ENCODE peak calls at places on chromosomes 13 and 19, in five cellular contexts. One of them, this sample, is unnamed.

GRCh38 chr13:41515491-41516139 is 58.3 kb downstream of the RGCC start:
- DNase-seq in thoracic aorta: no peak
- DNase-seq in IMR-90: no peak
- DNase-seq in stomach: no peak
- DNase-seq in cardiac muscle cell: no peak
- DNase-seq in this sample: no peak

GRCh38 chr13:52738719-52739467 is 727 bp downstream of the CNMD start:
- DNase-seq in cardiac muscle cell: peak; percentile 3
- DNase-seq in thoracic aorta: no peak
- DNase-seq in stomach: no peak
- DNase-seq in IMR-90: no peak
- DNase-seq in this sample: no peak

GRCh38 chr13:105672911-105673310 is 862.6 kb downstream of the EFNB2 start:
- DNase-seq in stomach: no peak
- DNase-seq in IMR-90: no peak
- DNase-seq in cardiac muscle cell: no peak
- DNase-seq in thoracic aorta: no peak
- DNase-seq in this sample: no peak

GRCh38 chr13:107192289-107192688 is 624.4 kb upstream of the ARGLU1 start:
- DNase-seq in cardiac muscle cell: no peak
- DNase-seq in stomach: peak; percentile 37
- DNase-seq in IMR-90: peak; percentile 43
- DNase-seq in thoracic aorta: no peak
- DNase-seq in this sample: no peak

GRCh38 chr13:45950343-45950995 is 98.9 kb upstream of the SIAH3 start:
- DNase-seq in IMR-90: peak; percentile 26
- DNase-seq in stomach: no peak
- DNase-seq in thoracic aorta: no peak
- DNase-seq in cardiac muscle cell: no peak
- DNase-seq in this sample: no peak

GRCh38 chr13:111905609-111905945 is 161.4 kb upstream of the SOX1 start:
- DNase-seq in stomach: no peak
- DNase-seq in IMR-90: no peak
- DNase-seq in cardiac muscle cell: no peak
- DNase-seq in thoracic aorta: no peak
- DNase-seq in this sample: no peak

GRCh38 chr13:101522607-101523006 is 70.1 kb downstream of the ITGBL1 start:
- DNase-seq in thoracic aorta: no peak
- DNase-seq in IMR-90: no peak
- DNase-seq in stomach: no peak
- DNase-seq in cardiac muscle cell: no peak
- DNase-seq in this sample: no peak

GRCh38 chr19:39327990-39328705 is 7.5 kb upstream of the LRFN1 start:
- DNase-seq in IMR-90: peak; percentile 53
- DNase-seq in cardiac muscle cell: peak; percentile 80
- DNase-seq in thoracic aorta: peak; percentile 60
- DNase-seq in stomach: peak; percentile 91
- DNase-seq in this sample: peak; percentile 93

GRCh38 chr13:113792821-113793717 is 34.0 kb downstream of the TMEM255B start:
- DNase-seq in thoracic aorta: no peak
- DNase-seq in IMR-90: no peak
- DNase-seq in cardiac muscle cell: no peak
- DNase-seq in stomach: no peak
- DNase-seq in this sample: no peak

GRCh38 chr19:10748195-10748923 is 30.5 kb downstream of the DNM2 start:
- DNase-seq in cardiac muscle cell: no peak
- DNase-seq in stomach: no peak
- DNase-seq in IMR-90: no peak
- DNase-seq in thoracic aorta: no peak
- DNase-seq in this sample: no peak
- H3K4me1 ChIP-seq in cardiac muscle cell: peaks cover 5% of the 10 kb centered on the region
- H3K4me1 ChIP-seq in stomach: peaks cover 91% of the 10 kb centered on the region
- H3K4me1 ChIP-seq in IMR-90: peaks cover 15% of the 10 kb centered on the region
- H3K4me1 ChIP-seq in thoracic aorta: peaks cover 25% of the 10 kb centered on the region
- H3K4me1 ChIP-seq in this sample: peaks cover 67% of the 10 kb centered on the region

GRCh38 chr19:12198136-12198535 is 35.2 kb downstream of the ZNF136 start:
- DNase-seq in stomach: no peak
- DNase-seq in cardiac muscle cell: no peak
- DNase-seq in thoracic aorta: no peak
- DNase-seq in IMR-90: no peak
- DNase-seq in this sample: no peak

GRCh38 chr19:12200020-12200419 is 37.1 kb downstream of the ZNF136 start:
- DNase-seq in thoracic aorta: no peak
- DNase-seq in IMR-90: no peak
- DNase-seq in cardiac muscle cell: no peak
- DNase-seq in stomach: no peak
- DNase-seq in this sample: no peak

GRCh38 chr19:12205296-12205695 is 42.4 kb downstream of the ZNF136 start:
- DNase-seq in thoracic aorta: no peak
- DNase-seq in cardiac muscle cell: no peak
- DNase-seq in stomach: no peak
- DNase-seq in IMR-90: no peak
- DNase-seq in this sample: no peak

GRCh38 chr19:12208221-12208620 is 45.3 kb downstream of the ZNF136 start:
- DNase-seq in stomach: no peak
- DNase-seq in cardiac muscle cell: no peak
- DNase-seq in IMR-90: no peak
- DNase-seq in thoracic aorta: no peak
- DNase-seq in this sample: no peak

DNA sequence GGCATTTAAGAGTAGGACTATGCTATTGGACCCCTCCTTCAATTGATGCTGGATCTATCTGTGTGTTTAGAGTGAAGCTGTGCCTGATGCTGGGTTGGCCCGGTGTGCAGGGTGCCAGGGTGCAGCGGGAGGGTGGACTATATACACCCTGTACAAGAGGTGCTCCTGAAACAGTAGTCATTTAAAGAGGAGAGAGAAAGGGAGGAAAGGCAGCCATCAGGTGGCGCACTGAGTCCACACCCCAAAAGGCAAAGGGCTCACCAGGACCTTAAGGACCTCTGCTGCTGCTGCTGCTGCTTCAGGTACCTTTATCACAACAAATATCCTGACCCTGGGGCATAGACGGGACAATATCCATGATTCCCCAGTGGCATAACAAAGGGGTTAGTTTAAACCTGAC is 39.4 kb downstream of the ZNF136 start:
- DNase-seq in thoracic aorta: no peak
- DNase-seq in IMR-90: no peak
- DNase-seq in cardiac muscle cell: peak; percentile 10
- DNase-seq in stomach: peak; percentile 66
- DNase-seq in this sample: peak; percentile 84
- TF ChIP-seq CTCF in thoracic aorta: no peak
- TF ChIP-seq CTCF in IMR-90: no peak
- TF ChIP-seq CTCF in cardiac muscle cell: peak; percentile 20
- TF ChIP-seq CTCF in stomach: peak; percentile 38
- TF ChIP-seq CTCF in this sample: no peak

GRCh38 chr19:14735915-14736314 is 42.4 kb downstream of the ADGRE2 start:
- DNase-seq in thoracic aorta: no peak
- DNase-seq in cardiac muscle cell: no peak
- DNase-seq in stomach: no peak
- DNase-seq in IMR-90: no peak
- DNase-seq in this sample: no peak

GRCh38 chr19:14731200-14731599 is 41.4 kb downstream of the ZNF333 start:
- DNase-seq in thoracic aorta: no peak
- DNase-seq in IMR-90: no peak
- DNase-seq in cardiac muscle cell: no peak
- DNase-seq in stomach: no peak
- DNase-seq in this sample: no peak

GRCh38 chr19:14733574-14733973 is 43.7 kb downstream of the ZNF333 start:
- DNase-seq in stomach: no peak
- DNase-seq in cardiac muscle cell: no peak
- DNase-seq in thoracic aorta: no peak
- DNase-seq in IMR-90: no peak
- DNase-seq in this sample: no peak

GRCh38 chr19:14728595-14728994 is 38.7 kb downstream of the ZNF333 start:
- DNase-seq in thoracic aorta: no peak
- DNase-seq in stomach: peak; percentile 10
- DNase-seq in IMR-90: no peak
- DNase-seq in cardiac muscle cell: no peak
- DNase-seq in this sample: no peak

GRCh38 chr19:14732510-14732909 is 42.7 kb downstream of the ZNF333 start:
- DNase-seq in IMR-90: no peak
- DNase-seq in cardiac muscle cell: no peak
- DNase-seq in thoracic aorta: no peak
- DNase-seq in stomach: no peak
- DNase-seq in this sample: no peak
- H3K4me1 ChIP-seq in IMR-90: no peaks in the 10 kb centered on the region
- H3K4me1 ChIP-seq in cardiac muscle cell: no peaks in the 10 kb centered on the region
- H3K4me1 ChIP-seq in thoracic aorta: no peaks in the 10 kb centered on the region
- H3K4me1 ChIP-seq in stomach: no peaks in the 10 kb centered on the region
- H3K4me1 ChIP-seq in this sample: no peaks in the 10 kb centered on the region

DNA sequence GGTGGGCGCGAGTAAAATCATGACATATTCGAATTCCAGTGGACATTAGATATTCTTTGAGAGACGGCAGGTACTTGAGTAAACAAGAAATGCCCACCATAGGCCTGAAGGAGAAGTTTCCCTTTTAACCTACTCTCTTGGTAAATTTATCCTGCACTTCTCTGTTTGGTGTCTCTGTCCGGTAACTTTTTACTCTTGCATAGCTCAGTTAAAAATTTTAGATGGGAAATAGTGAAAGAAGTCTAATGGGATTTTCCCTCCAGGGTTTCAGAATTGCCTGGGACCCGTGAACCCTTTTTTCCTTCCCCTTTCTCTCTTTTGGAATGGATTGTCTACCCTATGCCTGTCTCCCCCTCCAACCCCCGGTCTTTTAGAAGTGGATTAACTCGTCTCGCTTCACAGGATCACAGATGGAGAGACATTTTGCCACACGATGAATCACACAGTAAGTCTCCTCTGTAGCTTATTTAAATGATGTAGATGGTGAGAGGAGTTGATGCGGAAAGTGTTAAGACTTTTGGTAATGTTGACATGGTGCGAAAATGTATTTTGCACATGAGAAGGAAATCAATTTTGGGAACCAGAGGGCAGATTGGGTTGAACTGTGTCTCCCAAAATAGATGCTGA is 511 bp upstream of the MIPEP start:
- DNase-seq in cardiac muscle cell: no peak
- DNase-seq in IMR-90: no peak
- DNase-seq in thoracic aorta: no peak
- DNase-seq in stomach: no peak
- DNase-seq in this sample: no peak
- TF ChIP-seq CTCF in cardiac muscle cell: no peak
- TF ChIP-seq CTCF in IMR-90: no peak
- TF ChIP-seq CTCF in thoracic aorta: no peak
- TF ChIP-seq CTCF in stomach: no peak
- TF ChIP-seq CTCF in this sample: no peak

This sample was measured in mucosa of descending colon.